ENCODE peak calls at places on chromosomes 6 and 20, in seven cellular contexts. X is endothelial cell of umbilical vein, G is breast epithelium, Y is Peyer's patch, K is heart left ventricle, L is A549, M is IMR-90. C is an unnamed sample. For H3K4me1, the result is how much of the 10 kb centered on the place peaks cover.

GRCh38 chr20:20425785-20426471 is 58.0 kb downstream of the INSM1 start:
- DNase-seq in Y (no peak), G (no peak), K (no peak), M (peak), L (no peak), X (no peak), C (no peak)

GRCh38 chr6:157669747-157670216 is 153.3 kb upstream of the SNX9 start:
- DNase-seq in Y (peak), M (peak), L (peak), X (peak), K (peak), G (peak), C (peak)

GRCh38 chr6:89974776-89975175 is 80.5 kb downstream of the GJA10 start:
- DNase-seq in K (no peak), Y (no peak), L (no peak), X (no peak), G (no peak), M (no peak), C (no peak)

GRCh38 chr6:37137201-37137880 is 32.6 kb upstream of the PIM1 start:
- DNase-seq in K (no peak), G (no peak), L (peak), Y (no peak), M (peak), X (peak), C (no peak)

GRCh38 chr6:168711049-168711640 is 270.2 kb downstream of the SMOC2 start:
- DNase-seq in K (no peak), X (no peak), M (no peak), G (no peak), Y (no peak), L (no peak), C (no peak)

GRCh38 chr6:7200598-7201443 is 93.1 kb downstream of the RREB1 start:
- DNase-seq in Y (no peak), K (no peak), L (no peak), G (peak), X (no peak), M (no peak), C (no peak)

GRCh38 chr20:33539129-33539528 is 49.2 kb downstream of the CBFA2T2 start:
- DNase-seq in X (peak), Y (no peak), G (no peak), K (no peak), L (no peak), M (peak), C (no peak)

GRCh38 chr6:75926293-75927168 is 145.9 kb downstream of the IMPG1 start:
- DNase-seq in L (no peak), G (no peak), Y (no peak), M (no peak), X (no peak), K (no peak), C (no peak)

GRCh38 chr20:49325981-49326380 is 48.1 kb upstream of the ZNFX1 start:
- DNase-seq in Y (no peak), L (no peak), X (no peak), K (no peak), M (peak), G (no peak), C (no peak)

GRCh38 chr6:100266512-100266911 is 198.2 kb downstream of the SIM1 start:
- DNase-seq in X (no peak), G (no peak), M (no peak), Y (no peak), K (no peak), L (no peak), C (no peak)

GRCh38 chr6:118968416-118968815 is 33.5 kb upstream of the MCM9 start:
- DNase-seq in M (peak), K (no peak), G (no peak), Y (no peak), X (peak), L (no peak), C (no peak)

GRCh38 chr6:159098636-159099106 is 53.9 kb upstream of the TAGAP start:
- DNase-seq in L (no peak), Y (peak), X (no peak), G (peak), K (no peak), M (no peak), C (no peak)

GRCh38 chr6:17600527-17601388 is 656 bp downstream of the FAM8A1 start:
- DNase-seq in X (peak), G (no peak), K (peak), M (peak), Y (peak), L (no peak), C (peak)
- TF ChIP-seq POLR2A in X (no peak), G (no peak), K (no peak), M (no peak), Y (no peak), L (no peak), C (no peak)

GRCh38 chr6:33732819-33733218 is 13.9 kb downstream of the IP6K3 start:
- DNase-seq in G (no peak), L (no peak), X (no peak), K (no peak), M (peak), Y (no peak), C (no peak)

GRCh38 chr6:33733294-33734007 is 13.3 kb downstream of the IP6K3 start:
- DNase-seq in Y (no peak), M (no peak), G (no peak), K (no peak), L (no peak), X (no peak), C (no peak)

GRCh38 chr6:33731751-33732282 is 14.9 kb downstream of the IP6K3 start:
- DNase-seq in M (no peak), Y (no peak), X (no peak), K (peak), L (no peak), G (peak), C (no peak)

GRCh38 chr6:33731035-33731434 is 15.7 kb downstream of the IP6K3 start:
- DNase-seq in Y (no peak), X (no peak), G (no peak), M (no peak), L (no peak), K (peak), C (no peak)

DNA sequence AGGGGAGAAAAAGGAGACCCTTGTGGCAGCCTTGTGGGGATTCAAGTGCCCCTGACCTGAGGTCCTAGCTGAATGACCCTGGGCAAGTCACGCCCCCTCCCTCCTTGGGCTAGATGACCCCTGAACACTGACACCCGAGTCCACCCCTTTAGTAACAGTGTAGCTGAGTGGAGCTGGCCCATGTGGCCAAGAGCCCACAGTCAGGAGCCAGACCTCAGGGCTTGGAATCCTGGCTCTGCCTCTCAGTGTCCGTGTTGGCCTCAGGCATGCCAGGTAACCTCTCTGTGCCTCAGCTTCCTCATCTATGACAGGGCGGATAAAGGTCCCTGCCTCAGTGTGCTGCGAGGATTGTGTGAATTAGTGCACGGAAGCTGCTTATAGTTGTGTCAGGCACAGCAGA is 14.3 kb downstream of the IP6K3 start:
- DNase-seq in X (no peak), M (no peak), G (no peak), L (no peak), K (no peak), Y (no peak), C (no peak)
- H3K4me3 ChIP-seq in X (no peak), M (no peak), G (no peak), L (no peak), K (no peak), Y (no peak), C (no peak)

GRCh38 chr6:111564482-111564945 is 41.2 kb downstream of the TRAF3IP2 start:
- DNase-seq in L (no peak), G (peak), M (peak), K (peak), Y (no peak), X (peak), C (no peak)
- H3K4me1 ChIP-seq in L (under half), G (under half), M (under half), K (half or more), Y (under half), X (half or more), C (under half)

GRCh38 chr6:166278579-166279392 is 29.4 kb downstream of the PRR18 start:
- DNase-seq in X (no peak), Y (no peak), G (no peak), M (no peak), K (no peak), L (no peak), C (no peak)

GRCh38 chr6:166281104-166281503 is 27.1 kb downstream of the PRR18 start:
- DNase-seq in M (no peak), Y (no peak), G (no peak), K (no peak), L (no peak), X (no peak), C (no peak)

GRCh38 chr6:166277021-166277420 is 31.2 kb downstream of the PRR18 start:
- DNase-seq in L (no peak), Y (no peak), M (no peak), K (no peak), G (peak), X (no peak), C (no peak)

GRCh38 chr6:166277892-166278578 is 30.2 kb downstream of the PRR18 start:
- DNase-seq in G (no peak), K (no peak), M (no peak), X (no peak), L (no peak), Y (no peak), C (no peak)

DNA sequence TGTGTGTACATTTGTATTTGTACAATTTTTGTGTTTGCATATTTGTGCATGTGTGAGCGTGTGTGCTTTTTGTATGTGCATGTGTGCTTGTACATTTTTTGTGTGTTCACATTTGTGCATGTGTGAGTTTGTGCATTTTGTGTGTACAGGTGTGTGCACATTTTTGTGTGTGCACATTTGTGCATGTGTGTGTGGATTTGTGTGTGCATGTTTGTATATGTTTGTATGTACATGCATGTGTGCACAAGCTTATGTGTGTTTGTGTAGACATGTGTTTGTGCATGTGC is 28.9 kb downstream of the PRR18 start:
- DNase-seq in X (no peak), Y (no peak), L (no peak), K (no peak), G (no peak), M (no peak), C (no peak)
- TF ChIP-seq POLR2A in X (no peak), Y (no peak), L (no peak), K (no peak), G (no peak), M (no peak), C (no peak)

GRCh38 chr20:46895906-46896242 is 1.2 kb downstream of the EYA2 start:
- DNase-seq in G (no peak), Y (no peak), M (no peak), X (no peak), K (no peak), L (no peak), C (no peak)
- H3K4me3 ChIP-seq in G (peak), Y (no peak), M (peak), X (no peak), K (peak), L (no peak), C (peak)

C was measured in tibial nerve.